ENCODE peak calls at places on chromosomes 6 and 20, in four cellular contexts. T, G, F and L are unnamed samples.

GRCh38 chr6:101605426-101605825 is 211.9 kb downstream of the GRIK2 start:
- DNase-seq in G (no peak), F (no peak), T (no peak), L (peak)

GRCh38 chr6:31655349-31656237 is at the start of gene APOM:
- DNase-seq in F (no peak), T (no peak), G (no peak), L (no peak)

GRCh38 chr6:112205521-112206458 is 48.6 kb downstream of the LAMA4 start:
- DNase-seq in T (no peak), G (no peak), F (no peak), L (no peak)

GRCh38 chr6:81767163-81768000 is 14.9 kb upstream of the TENT5A start:
- DNase-seq in F (no peak), T (no peak), G (no peak), L (no peak)

GRCh38 chr6:145044606-145045275 is 690.6 kb downstream of the EPM2A start:
- DNase-seq in G (no peak), F (no peak), T (no peak), L (no peak)

GRCh38 chr6:81446509-81446908 is 306.0 kb downstream of the TENT5A start:
- DNase-seq in G (no peak), F (no peak), T (no peak), L (no peak)

GRCh38 chr6:49342410-49342809 is 120.6 kb downstream of the MMUT start:
- DNase-seq in T (peak), F (no peak), G (no peak), L (no peak)

GRCh38 chr6:88868559-88868860 is 94.9 kb downstream of the RNGTT start:
- DNase-seq in G (no peak), T (no peak), F (no peak), L (no peak)

GRCh38 chr6:28212510-28213212 is 12.4 kb upstream of the ZSCAN9 start:
- DNase-seq in G (peak), T (peak), F (no peak), L (no peak)

GRCh38 chr20:39038495-39038894 is 76.4 kb downstream of the DHX35 start:
- DNase-seq in F (no peak), G (no peak), T (no peak), L (no peak)

GRCh38 chr20:19974621-19975435 is 42.3 kb upstream of the NAA20 start:
- DNase-seq in G (no peak), T (peak), F (peak), L (peak)

GRCh38 chr6:53359843-53360834 is 11.4 kb upstream of the ELOVL5 start:
- DNase-seq in T (peak), G (no peak), F (no peak), L (no peak)

DNA sequence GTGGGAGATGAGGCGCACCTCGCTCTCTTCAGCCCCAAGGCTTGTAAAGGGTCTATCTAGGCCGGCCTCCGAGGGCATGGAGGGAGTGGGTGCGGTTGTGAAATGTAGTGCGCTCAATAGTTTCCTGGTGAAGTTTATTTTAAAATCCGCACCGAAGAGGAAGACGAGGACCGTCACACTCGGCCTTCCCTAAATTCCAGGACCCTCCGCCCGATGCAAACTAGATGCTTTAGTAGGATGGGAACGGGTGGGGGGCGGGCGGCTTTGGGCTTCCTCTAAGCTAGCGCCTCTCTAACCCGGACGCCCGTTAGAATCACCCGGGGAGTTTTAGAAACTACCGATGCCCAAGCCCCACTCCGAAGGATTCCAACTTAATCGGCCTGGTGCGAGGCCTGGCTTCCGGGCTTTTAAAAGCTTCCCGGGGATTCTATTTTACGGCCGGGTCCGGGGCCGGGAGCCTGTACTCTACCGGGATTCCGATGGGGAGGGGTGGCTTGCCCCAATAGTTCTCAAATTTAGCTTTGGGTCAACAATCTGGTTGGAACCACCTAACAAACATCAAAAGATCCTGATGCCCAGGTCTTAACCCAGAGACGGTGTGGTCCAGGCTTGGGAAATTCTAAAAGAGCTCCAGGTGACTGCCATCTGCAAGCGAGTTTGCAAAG is 548 bp upstream of the BCAS4 start:
- DNase-seq in G (peak), T (no peak), F (no peak), L (peak)
- H3K4me3 ChIP-seq in G (peak), T (peak), F (peak), L (no peak)

DNA sequence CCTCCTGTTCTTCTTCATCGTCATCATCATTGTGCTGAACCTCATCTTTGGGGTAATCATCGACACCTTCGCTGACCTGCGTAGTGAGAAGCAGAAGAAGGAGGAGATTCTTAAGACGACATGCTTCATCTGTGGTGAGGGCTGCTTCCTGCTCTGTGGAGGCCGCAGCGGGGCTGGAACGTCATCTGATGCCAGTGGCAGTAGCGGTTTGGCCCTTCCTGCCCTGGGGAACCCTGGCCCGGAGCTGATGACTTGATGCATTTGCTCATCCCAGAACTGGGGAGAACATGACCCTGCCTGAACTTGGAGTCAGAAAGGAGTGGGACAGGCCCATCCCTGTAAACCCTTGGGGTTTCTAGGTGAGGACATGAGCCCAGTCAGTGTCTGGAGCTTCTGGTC is 18.7 kb downstream of the UQCC2 start:
- DNase-seq in F (no peak), G (no peak), T (no peak), L (no peak)
- H3K4me3 ChIP-seq in F (no peak), G (no peak), T (no peak), L (no peak)

DNA sequence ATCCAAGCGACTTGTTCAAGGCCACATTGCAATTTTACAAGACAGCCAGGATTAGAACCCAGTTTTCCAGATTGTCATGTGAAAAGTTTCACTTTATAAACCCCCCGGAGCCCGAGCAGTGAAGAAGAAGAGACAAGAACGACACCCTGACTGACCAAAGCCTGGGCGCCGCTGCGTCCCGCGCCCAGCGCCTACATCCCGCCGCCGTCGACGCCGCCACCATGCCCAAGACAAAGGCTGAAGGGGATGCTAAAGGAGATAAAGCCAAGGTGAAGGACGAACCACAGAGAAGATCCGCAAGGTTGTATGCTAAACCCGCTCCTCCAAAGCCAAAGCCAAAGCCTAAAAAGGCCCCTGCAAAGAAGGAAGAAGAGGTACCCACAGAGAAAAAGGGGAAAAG is 27.1 kb upstream of the GJA1 start:
- DNase-seq in T (no peak), G (no peak), F (no peak), L (no peak)
- H3K4me3 ChIP-seq in T (no peak), G (no peak), F (no peak), L (no peak)

GRCh38 chr6:154615483-154616025 is 105.1 kb upstream of the CNKSR3 start:
- DNase-seq in T (peak), F (peak), G (no peak), L (peak)
- H3K4me3 ChIP-seq in T (no peak), F (no peak), G (no peak), L (no peak)

DNA sequence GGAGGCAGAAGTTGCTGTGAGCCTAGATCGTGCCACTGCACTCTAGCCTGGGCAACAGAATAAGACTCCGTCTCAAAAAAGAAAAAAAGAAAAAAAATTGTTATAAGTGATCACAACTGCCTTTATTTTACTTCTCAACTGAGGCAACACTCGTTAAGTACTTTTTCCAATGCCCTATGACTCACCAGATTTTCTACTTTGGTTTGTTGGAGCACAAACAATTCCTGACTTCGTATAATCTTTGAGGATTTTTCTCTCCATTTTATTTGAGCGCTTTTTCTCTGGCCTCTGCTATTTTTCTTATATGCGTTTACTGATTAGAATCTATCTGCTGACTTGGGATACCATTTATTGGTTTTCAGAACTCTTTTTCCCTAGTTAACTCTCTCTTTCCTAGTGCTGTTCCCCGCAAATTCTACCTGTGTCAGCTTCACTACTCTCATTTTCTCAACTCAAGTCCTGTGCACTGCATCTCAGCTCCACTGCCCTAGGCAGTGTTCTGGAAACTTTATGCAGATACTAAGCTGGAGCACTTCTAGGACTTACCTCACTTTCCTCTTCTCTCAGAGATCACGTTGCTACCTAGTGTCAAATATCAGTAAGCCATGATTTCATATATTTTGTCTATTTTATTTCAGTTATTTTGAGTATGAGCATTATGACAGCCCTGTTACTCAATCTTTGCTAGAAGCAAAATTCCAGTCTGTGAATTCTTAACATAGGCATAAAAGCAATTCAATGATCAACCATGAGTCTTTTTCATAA is 1120.1 kb upstream of the CITED2 start:
- DNase-seq in F (no peak), T (no peak), G (no peak), L (no peak)
- H3K4me3 ChIP-seq in F (no peak), T (no peak), G (no peak), L (no peak)

GRCh38 chr20:1896859-1897258 is 1.7 kb downstream of the SIRPA start:
- DNase-seq in G (no peak), F (no peak), T (no peak), L (no peak)

GRCh38 chr20:1893721-1894470 is 1.3 kb upstream of the SIRPA start:
- DNase-seq in G (no peak), T (peak), F (no peak), L (peak)

GRCh38 chr20:1895674-1896496 is 678 bp downstream of the SIRPA start:
- DNase-seq in G (peak), T (peak), F (no peak), L (peak)

GRCh38 chr20:1894471-1894950 is 696 bp upstream of the SIRPA start:
- DNase-seq in T (peak), F (no peak), G (peak), L (no peak)

GRCh38 chr20:1894951-1895673 is at the start of gene SIRPA:
- DNase-seq in F (no peak), T (peak), G (peak), L (peak)
- H3K4me3 ChIP-seq in F (peak), T (peak), G (peak), L (peak)